ENCODE peak calls at places on chromosomes 13 and 19, in eight cellular contexts. K, L, I, W, N, J, F and E are unnamed samples.

GRCh38 chr13:98457053-98457452 is 119.9 kb downstream of the STK24 start:
- DNase-seq in K (no peak), L (no peak), I (no peak), W (no peak), N (no peak), J (no peak), F (no peak), E (no peak)

GRCh38 chr13:99434258-99434788 is 66.9 kb upstream of the TM9SF2 start:
- DNase-seq in K (no peak), L (no peak), I (no peak), W (no peak), N (peak), J (no peak), F (no peak), E (no peak)

GRCh38 chr13:33004454-33004853 is 11.8 kb upstream of the KL start:
- DNase-seq in K (peak), L (no peak), I (no peak), W (peak), N (no peak), J (no peak), F (peak), E (no peak)

GRCh38 chr19:58227964-58228583 is 640 bp upstream of the ZNF544 start:
- DNase-seq in K (peak), L (no peak), I (no peak), W (no peak), N (no peak), J (no peak), F (no peak), E (no peak)

GRCh38 chr19:14558370-14559066 is 13.3 kb downstream of the NDUFB7 start:
- DNase-seq in K (no peak), L (no peak), I (peak), W (no peak), N (no peak), J (no peak), F (no peak), E (no peak)

GRCh38 chr19:7356899-7357627 is 8.3 kb downstream of the ARHGEF18 start:
- DNase-seq in K (no peak), L (no peak), I (no peak), W (no peak), N (no peak), J (no peak), F (peak), E (no peak)

GRCh38 chr19:47084879-47085439 is 28.6 kb downstream of the ZC3H4 start:
- DNase-seq in K (no peak), L (no peak), I (peak), W (no peak), N (no peak), J (no peak), F (no peak), E (no peak)

GRCh38 chr19:45558399-45558878 is 26.2 kb downstream of the OPA3 start:
- DNase-seq in K (peak), L (no peak), I (no peak), W (peak), N (peak), J (no peak), F (no peak), E (no peak)

GRCh38 chr19:2827840-2828489 is 8.3 kb downstream of the ZNF554 start:
- DNase-seq in K (no peak), L (no peak), I (no peak), W (no peak), N (no peak), J (no peak), F (no peak), E (no peak)

GRCh38 chr19:38685666-38686529 is 38.4 kb downstream of the ACTN4 start:
- DNase-seq in K (peak), L (no peak), I (no peak), W (peak), N (no peak), J (no peak), F (no peak), E (no peak)

GRCh38 chr19:51473009-51473707 is 5.2 kb upstream of the CEACAM18 start:
- DNase-seq in K (peak), L (peak), I (no peak), W (peak), N (peak), J (peak), F (peak), E (peak)

GRCh38 chr13:31012285-31013024 is 80.0 kb downstream of the TEX26 start:
- DNase-seq in K (no peak), L (no peak), I (no peak), W (peak), N (no peak), J (no peak), F (no peak), E (no peak)

GRCh38 chr13:26660185-26660584 is 100.4 kb downstream of the GPR12 start:
- DNase-seq in K (no peak), L (no peak), I (no peak), W (no peak), N (no peak), J (no peak), F (no peak), E (no peak)

GRCh38 chr13:80047406-80047805 is 293.5 kb downstream of the SPRY2 start:
- DNase-seq in K (peak), L (no peak), I (no peak), W (peak), N (no peak), J (peak), F (no peak), E (no peak)

GRCh38 chr19:55621673-55622231 is 2.6 kb downstream of the ZNF784 start:
- DNase-seq in K (no peak), L (no peak), I (no peak), W (no peak), N (no peak), J (no peak), F (no peak), E (no peak)

GRCh38 chr13:40993119-40993518 is 26.0 kb downstream of the ELF1 start:
- DNase-seq in K (peak), L (no peak), I (no peak), W (peak), N (no peak), J (no peak), F (no peak), E (no peak)

GRCh38 chr19:14479985-14480694 is 5.0 kb upstream of the PTGER1 start:
- DNase-seq in K (no peak), L (no peak), I (peak), W (no peak), N (peak), J (no peak), F (no peak), E (no peak)

GRCh38 chr19:54521022-54521859 is 18.6 kb downstream of the LAIR2 start:
- DNase-seq in K (no peak), L (no peak), I (no peak), W (no peak), N (no peak), J (no peak), F (no peak), E (no peak)

GRCh38 chr19:51002542-51003311 is 1.3 kb upstream of the KLK8 start:
- DNase-seq in K (peak), L (no peak), I (no peak), W (peak), N (no peak), J (no peak), F (no peak), E (no peak)

GRCh38 chr19:4523306-4524110 is 5.2 kb upstream of the PLIN4 start:
- DNase-seq in K (peak), L (no peak), I (peak), W (peak), N (peak), J (no peak), F (no peak), E (no peak)

GRCh38 chr19:31985001-31985605 is 360.3 kb upstream of the ZNF507 start:
- DNase-seq in K (no peak), L (no peak), I (no peak), W (no peak), N (no peak), J (no peak), F (no peak), E (no peak)

GRCh38 chr13:99926014-99926731 is 45.4 kb downstream of the ZIC5 start:
- DNase-seq in K (peak), L (no peak), I (no peak), W (no peak), N (no peak), J (no peak), F (no peak), E (no peak)

GRCh38 chr19:1401138-1401888 is at the start of gene GAMT:
- DNase-seq in K (peak), L (no peak), I (no peak), W (no peak), N (peak), J (no peak), F (no peak), E (no peak)

GRCh38 chr19:1401889-1402217 is 511 bp upstream of the GAMT start:
- DNase-seq in K (no peak), L (no peak), I (no peak), W (no peak), N (no peak), J (no peak), F (no peak), E (no peak)

GRCh38 chr19:1399745-1400144 is 1.6 kb downstream of the GAMT start:
- DNase-seq in K (no peak), L (no peak), I (peak), W (no peak), N (no peak), J (no peak), F (no peak), E (no peak)

GRCh38 chr19:1399079-1399478 is 2.3 kb downstream of the GAMT start:
- DNase-seq in K (no peak), L (no peak), I (no peak), W (no peak), N (no peak), J (no peak), F (no peak), E (no peak)

DNA sequence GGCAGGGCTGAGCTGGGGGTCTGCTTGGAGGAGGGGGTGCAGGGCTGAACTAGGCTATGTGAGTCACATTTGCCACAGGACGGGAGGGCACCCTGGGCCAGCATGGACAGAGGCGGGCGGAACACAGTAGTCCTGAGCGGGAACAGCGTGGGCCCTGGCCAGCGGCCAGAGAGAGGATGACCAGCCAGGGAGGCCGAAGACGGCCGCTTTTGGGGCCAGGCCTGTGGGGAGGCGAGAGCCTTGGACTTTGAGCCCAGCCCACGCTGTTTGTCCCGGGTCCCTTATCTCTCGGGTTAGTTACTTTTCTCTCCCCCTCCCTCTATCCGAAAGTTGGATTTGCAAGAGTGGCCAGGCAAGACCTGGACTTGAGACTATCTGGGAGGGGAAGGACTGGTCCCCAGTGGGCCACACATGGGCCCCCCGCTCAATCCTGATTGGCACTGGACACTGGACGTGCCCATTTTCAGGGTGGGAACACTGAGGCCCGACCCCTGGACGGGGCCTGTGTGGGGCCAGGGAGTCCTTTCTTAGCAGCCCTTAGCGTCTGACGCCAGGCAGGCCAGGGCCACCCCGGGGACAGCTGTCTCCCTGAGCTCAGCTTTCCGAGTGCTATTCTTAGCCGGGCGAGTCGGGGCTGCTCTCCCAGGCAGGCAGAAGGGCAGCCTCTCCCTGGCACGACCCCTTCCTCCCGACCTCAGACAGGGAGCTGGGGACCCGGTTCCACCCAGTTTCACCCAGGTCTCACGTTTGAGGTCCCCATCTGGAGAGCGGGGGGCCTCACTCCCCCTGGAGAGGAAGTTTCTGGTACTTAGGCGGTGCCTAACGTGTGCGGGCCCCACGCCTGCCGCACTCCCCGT is 833 bp downstream of the GAMT start:
- DNase-seq in K (peak), L (no peak), I (peak), W (peak), N (no peak), J (no peak), F (no peak), E (no peak)
- TF ChIP-seq CTCF in K (no peak), L (no peak), I (no peak), W (no peak), N (no peak), J (no peak), F (no peak), E (no peak)

DNA sequence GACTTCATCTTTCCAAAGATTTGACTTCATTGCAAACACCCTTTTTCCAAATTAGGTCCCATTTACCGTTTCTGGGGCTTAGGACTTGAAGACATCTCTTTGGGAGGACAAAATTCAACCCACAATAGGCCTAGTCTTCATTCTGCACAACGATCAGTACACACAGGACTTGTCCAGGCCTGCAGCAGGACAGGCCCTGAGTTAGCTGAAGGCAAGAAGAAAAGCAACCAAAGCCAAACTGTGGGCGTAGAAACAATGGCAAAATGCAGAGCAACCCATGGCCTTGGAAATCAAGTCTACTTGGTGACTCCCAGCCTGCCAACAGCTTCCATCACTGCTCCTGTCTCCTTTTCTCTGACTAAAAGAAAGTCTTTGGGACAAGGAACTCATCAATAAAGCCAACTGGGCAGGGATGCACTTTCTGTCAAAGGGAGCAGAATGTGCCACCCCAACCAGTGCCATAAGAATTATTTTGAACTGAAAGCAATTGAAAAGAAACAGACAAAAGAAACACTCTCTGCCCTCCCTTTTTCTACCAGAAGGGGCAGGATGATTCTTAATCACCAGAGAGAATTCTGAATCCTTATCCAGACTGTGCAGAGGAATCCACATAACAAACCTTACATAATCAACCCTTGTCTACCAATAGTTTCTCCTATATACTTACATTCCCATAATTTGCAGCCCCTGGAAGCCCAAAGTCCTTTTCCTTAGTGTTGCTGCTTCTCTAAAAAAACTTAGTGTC is 520.9 kb upstream of the NBEA start:
- DNase-seq in K (no peak), L (no peak), I (no peak), W (no peak), N (no peak), J (no peak), F (no peak), E (no peak)
- TF ChIP-seq CTCF in K (no peak), L (no peak), I (no peak), W (peak), N (no peak), J (no peak), F (no peak), E (no peak)

DNA sequence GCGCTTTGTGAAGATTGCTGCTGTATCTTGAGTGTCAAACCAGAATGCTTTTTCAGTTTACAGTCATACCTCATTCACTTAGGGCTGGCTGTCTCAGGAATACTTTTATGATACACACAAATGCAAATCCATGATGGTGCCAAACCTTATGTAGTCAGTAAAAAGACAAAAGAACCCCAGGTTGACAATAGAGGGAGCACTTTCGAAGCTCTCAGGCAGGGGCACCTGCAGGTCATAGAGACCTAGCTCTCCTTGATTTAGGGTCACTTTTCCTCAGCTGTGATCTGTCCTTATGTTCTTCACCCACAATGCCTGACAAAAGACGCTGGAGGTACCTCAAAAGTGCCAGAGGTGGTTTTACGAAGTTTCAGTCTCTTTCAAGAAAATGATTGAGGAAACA is 172.2 kb downstream of the DNAJC15 start:
- DNase-seq in K (no peak), L (no peak), I (no peak), W (no peak), N (no peak), J (no peak), F (no peak), E (no peak)
- TF ChIP-seq CTCF in K (no peak), L (no peak), I (no peak), W (peak), N (no peak), J (no peak), F (no peak), E (no peak)

DNA sequence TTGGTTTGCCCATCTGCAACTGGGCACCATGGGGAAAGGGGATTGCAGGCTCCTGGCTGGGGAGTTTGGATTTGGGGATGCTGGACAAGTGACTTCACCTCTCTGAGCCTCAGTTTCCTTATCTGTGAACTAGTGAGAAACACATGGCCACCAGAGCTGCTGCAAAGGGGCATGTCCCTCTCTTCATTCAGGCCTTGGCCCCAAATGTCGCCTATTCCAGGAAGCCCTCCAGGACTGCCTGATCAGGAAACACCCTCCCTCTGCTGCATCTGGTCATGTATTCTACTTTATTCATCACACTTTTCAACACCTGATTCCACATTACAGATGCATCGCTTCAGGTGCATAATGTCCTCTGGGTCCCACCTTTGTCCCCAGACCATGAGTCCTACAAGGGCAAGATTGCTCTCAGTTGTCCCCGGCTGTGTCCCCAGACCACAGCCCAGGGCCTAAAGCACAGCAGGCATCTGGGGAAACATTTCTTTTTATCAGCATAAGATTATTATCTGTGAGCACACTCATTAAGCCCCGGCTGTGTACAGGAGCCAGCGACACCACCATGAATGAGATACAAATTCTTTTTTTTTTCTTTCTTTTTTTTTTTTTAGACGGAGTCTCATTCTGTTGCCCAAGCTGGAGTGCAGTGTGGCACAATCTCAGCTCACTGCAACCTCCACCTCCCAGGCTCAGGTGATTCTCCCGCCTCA is 37.5 kb downstream of the ARRDC2 start:
- DNase-seq in K (no peak), L (no peak), I (no peak), W (no peak), N (no peak), J (no peak), F (no peak), E (no peak)
- TF ChIP-seq CTCF in K (no peak), L (no peak), I (no peak), W (no peak), N (no peak), J (no peak), F (no peak), E (no peak)

DNA sequence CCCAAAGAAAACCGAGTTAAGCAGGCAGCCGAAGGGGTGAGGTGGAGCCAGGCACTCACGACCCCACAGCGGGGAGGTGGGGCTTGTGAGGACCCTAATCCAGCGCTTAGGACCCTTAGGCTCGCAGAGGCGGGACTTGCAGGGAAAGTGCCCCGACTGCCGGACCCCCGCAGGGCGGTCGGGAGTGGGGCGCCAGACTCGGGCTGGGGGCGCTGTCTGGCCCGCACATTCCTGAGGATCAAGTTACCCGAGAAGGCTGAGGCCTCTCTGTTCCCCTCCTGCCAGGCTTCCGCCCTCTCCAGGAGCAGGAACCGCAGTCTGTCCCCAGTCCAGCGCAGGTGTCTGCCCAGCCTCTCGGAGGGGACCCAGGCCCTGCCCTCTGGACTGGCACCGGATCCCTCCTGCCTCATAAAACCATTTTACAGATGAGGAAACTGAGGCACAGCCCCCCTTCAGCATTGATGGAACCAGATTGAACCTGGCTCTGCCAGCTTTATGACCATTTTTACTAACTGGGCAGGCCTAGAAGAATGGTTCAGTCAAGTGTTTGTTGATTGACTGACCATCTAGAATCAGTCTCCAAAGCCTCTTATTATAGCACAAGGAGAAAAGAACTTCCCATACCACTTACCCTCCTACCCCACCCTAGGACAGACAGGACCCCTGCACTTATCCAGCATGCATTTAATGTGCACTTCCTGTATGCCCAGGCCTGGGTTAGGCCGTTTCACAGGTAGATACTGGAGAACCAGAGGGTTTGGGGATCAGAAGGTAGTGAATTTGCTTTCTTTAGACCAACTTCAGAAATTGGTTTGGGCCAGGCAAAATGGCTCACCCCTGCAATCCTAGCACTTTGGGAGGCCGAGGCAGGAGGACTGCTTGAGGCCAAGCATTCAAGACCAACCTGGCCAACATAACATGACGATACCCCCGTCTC is 6.7 kb upstream of the JUND start:
- DNase-seq in K (no peak), L (no peak), I (peak), W (no peak), N (no peak), J (no peak), F (no peak), E (no peak)
- TF ChIP-seq CTCF in K (no peak), L (no peak), I (no peak), W (no peak), N (no peak), J (no peak), F (no peak), E (no peak)